ENCODE peak calls at places on chromosomes 12 and 14, in ten cellular contexts. H is fibroblast of lung; M is CD8-positive, alpha-beta memory T cell; T is thoracic aorta; P is colonic mucosa; Z is body of pancreas; V is brain microvascular endothelial cell; S is fibroblast of mammary gland; Y is suprapubic skin; A is prostate gland. W is an unnamed sample.

GRCh38 chr14:44854114-44854513 is 107.6 kb downstream of the KLHL28 start:
- DNase-seq in Y (no peak), S (no peak), V (no peak), T (no peak), M (no peak), H (no peak), A (no peak), Z (no peak), P (no peak), W (no peak)

GRCh38 chr12:123270380-123271181 is 1.1 kb downstream of the CDK2AP1 start:
- DNase-seq in Z (no peak), Y (no peak), S (no peak), T (no peak), M (no peak), H (peak), P (peak), A (no peak), V (peak), W (no peak)

GRCh38 chr12:11719678-11720099 is 70.2 kb downstream of the ETV6 start:
- DNase-seq in V (peak), P (no peak), M (no peak), S (peak), Y (no peak), A (no peak), Z (peak), H (peak), T (peak), W (peak)

GRCh38 chr14:60722163-60722835 is 1.9 kb downstream of the SIX4 start:
- DNase-seq in A (peak), P (no peak), S (peak), H (peak), M (no peak), T (no peak), V (peak), Z (peak), Y (peak), W (peak)

GRCh38 chr12:86777335-86777734 is 521.1 kb upstream of the MGAT4C start:
- DNase-seq in M (no peak), V (no peak), T (peak), A (no peak), P (no peak), H (no peak), Y (no peak), S (no peak), Z (no peak), W (no peak)

GRCh38 chr12:132168311-132169031 is 24.2 kb downstream of the NOC4L start:
- DNase-seq in Y (no peak), P (no peak), S (no peak), M (no peak), Z (no peak), V (no peak), T (no peak), H (no peak), A (no peak), W (no peak)

GRCh38 chr12:18250313-18250916 is 10.9 kb upstream of the PIK3C2G start:
- DNase-seq in V (peak), M (no peak), S (peak), T (no peak), A (peak), Z (peak), P (peak), H (peak), Y (no peak), W (peak)

GRCh38 chr12:88036368-88036965 is 7.3 kb upstream of the C12orf50 start:
- DNase-seq in S (peak), Z (peak), M (no peak), A (no peak), Y (no peak), P (peak), H (peak), T (no peak), V (peak), W (peak)

GRCh38 chr12:89070603-89071002 is 281.7 kb downstream of the DUSP6 start:
- DNase-seq in P (no peak), Z (no peak), M (no peak), H (no peak), S (no peak), V (no peak), Y (no peak), T (no peak), A (no peak), W (no peak)

GRCh38 chr12:69068431-69068830 is 135.5 kb upstream of the CPM start:
- DNase-seq in P (peak), H (no peak), A (no peak), V (no peak), S (peak), Y (no peak), T (no peak), M (no peak), Z (peak), W (no peak)

GRCh38 chr12:96743606-96744005 is 163.5 kb upstream of the NEDD1 start:
- DNase-seq in P (no peak), A (no peak), V (peak), M (no peak), T (no peak), Z (peak), Y (no peak), S (peak), H (peak), W (no peak)

GRCh38 chr12:100077367-100077766 is 65.3 kb downstream of the BLTP3B start:
- DNase-seq in H (peak), M (no peak), A (no peak), Y (no peak), Z (no peak), V (no peak), T (no peak), P (no peak), S (peak), W (no peak)

GRCh38 chr12:49827351-49828099 is 688 bp downstream of the NCKAP5L start:
- DNase-seq in Y (no peak), T (no peak), Z (peak), S (peak), A (peak), P (peak), H (peak), M (peak), V (peak), W (no peak)

GRCh38 chr12:53170876-53171724 is 9.4 kb upstream of the ZNF740 start:
- DNase-seq in A (no peak), S (no peak), M (no peak), P (no peak), Y (no peak), H (no peak), T (no peak), Z (no peak), V (no peak), W (no peak)

GRCh38 chr12:68963456-68963859 is 30.5 kb upstream of the CPM start:
- DNase-seq in A (no peak), Z (no peak), H (no peak), V (no peak), S (peak), M (no peak), T (no peak), P (no peak), Y (no peak), W (peak)

GRCh38 chr14:69259531-69260245 is at the start of gene GALNT16:
- DNase-seq in A (no peak), S (no peak), P (peak), T (no peak), V (no peak), Y (no peak), Z (peak), H (no peak), M (no peak), W (no peak)

GRCh38 chr12:95116773-95117172 is 43.4 kb upstream of the NR2C1 start:
- DNase-seq in M (no peak), Y (no peak), H (no peak), V (no peak), A (peak), S (no peak), Z (no peak), T (no peak), P (no peak), W (no peak)

GRCh38 chr12:83958997-83959396 is 953.6 kb downstream of the SLC6A15 start:
- DNase-seq in V (no peak), Z (no peak), Y (no peak), T (no peak), H (no peak), M (no peak), P (no peak), S (no peak), A (no peak), W (no peak)

GRCh38 chr14:39988939-39989338 is 556.7 kb upstream of the FBXO33 start:
- DNase-seq in P (no peak), S (peak), A (no peak), M (no peak), Y (no peak), T (no peak), V (no peak), H (peak), Z (no peak), W (no peak)

GRCh38 chr14:68459480-68460136 is 333.3 kb downstream of the ZFP36L1 start:
- DNase-seq in S (no peak), Y (no peak), P (no peak), H (peak), T (no peak), M (no peak), V (no peak), Z (no peak), A (no peak), W (no peak)

GRCh38 chr12:57837779-57838562 is 8.6 kb downstream of the CTDSP2 start:
- DNase-seq in H (peak), P (no peak), V (peak), T (no peak), A (no peak), Y (no peak), Z (no peak), M (no peak), S (peak), W (peak)

GRCh38 chr12:38144601-38145436 is 171.8 kb upstream of the ALG10B start:
- DNase-seq in A (no peak), P (no peak), M (no peak), T (no peak), V (no peak), Y (peak), Z (no peak), S (no peak), H (no peak), W (no peak)

GRCh38 chr12:41743835-41744234 is 400.8 kb downstream of the GXYLT1 start:
- DNase-seq in V (no peak), Y (no peak), M (no peak), H (no peak), T (no peak), A (no peak), S (peak), P (no peak), Z (no peak), W (no peak)

GRCh38 chr12:54417712-54418440 is 1.2 kb downstream of the ITGA5 start:
- DNase-seq in M (peak), S (no peak), Z (no peak), Y (no peak), H (no peak), A (no peak), T (no peak), P (no peak), V (no peak), W (no peak)

GRCh38 chr12:32116897-32117296 is 10.2 kb downstream of the BICD1 start:
- DNase-seq in P (no peak), A (no peak), Z (no peak), M (no peak), T (no peak), H (peak), S (peak), Y (no peak), V (no peak), W (no peak)

GRCh38 chr14:42624980-42625761 is 1018.5 kb downstream of the LRFN5 start:
- DNase-seq in H (no peak), A (no peak), M (no peak), Z (no peak), S (no peak), T (no peak), Y (no peak), V (no peak), P (no peak), W (no peak)

GRCh38 chr12:51388826-51389225 is 2.4 kb downstream of the GALNT6 start:
- DNase-seq in A (no peak), S (no peak), Y (no peak), Z (no peak), M (no peak), P (no peak), H (peak), V (no peak), T (no peak), W (no peak)

GRCh38 chr12:62694632-62695031 is 228.0 kb downstream of the MON2 start:
- DNase-seq in P (no peak), Z (no peak), S (no peak), Y (no peak), A (no peak), T (no peak), M (no peak), V (no peak), H (no peak), W (no peak)

GRCh38 chr14:93734086-93734822 is 54.0 kb downstream of the PRIMA1 start:
- DNase-seq in Z (no peak), Y (no peak), M (no peak), V (no peak), T (no peak), H (no peak), A (no peak), P (peak), S (no peak), W (no peak)

GRCh38 chr14:75513911-75514672 is 8.2 kb upstream of the BATF start:
- DNase-seq in Y (no peak), Z (no peak), T (no peak), S (no peak), V (no peak), A (no peak), P (no peak), H (no peak), M (no peak), W (no peak)

GRCh38 chr12:12696562-12697383 is 790 bp upstream of the GPR19 start:
- DNase-seq in H (peak), P (peak), A (peak), Z (peak), Y (peak), V (peak), M (peak), T (peak), S (peak), W (peak)

DNA sequence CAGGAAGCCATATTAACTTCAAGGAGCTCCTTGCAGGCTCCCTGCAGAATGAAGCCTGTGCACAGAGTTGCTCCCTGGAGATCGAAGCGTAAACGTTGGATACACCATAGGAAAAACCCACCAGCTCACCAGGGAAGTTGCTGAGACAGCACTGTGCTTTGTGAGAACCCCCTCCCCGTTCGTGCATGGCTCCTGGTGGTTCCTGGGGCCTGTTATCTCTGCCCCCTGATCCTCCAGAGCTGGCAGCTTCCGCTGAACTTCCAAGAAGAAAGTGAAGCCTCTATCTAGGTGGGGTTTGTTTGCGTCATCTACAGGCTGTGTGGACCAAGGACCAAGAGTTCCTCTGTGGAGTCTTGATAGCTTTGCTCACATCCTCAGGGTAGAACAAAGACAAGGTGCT is 2.4 kb upstream of the CCDC85C start:
- DNase-seq in S (no peak), Z (no peak), P (no peak), V (no peak), M (no peak), A (no peak), H (no peak), Y (no peak), T (no peak), W (no peak)
- H3K4me3 ChIP-seq in S (no peak), Z (no peak), P (no peak), V (no peak), M (no peak), A (no peak), H (no peak), Y (no peak), T (no peak), W (no peak)

GRCh38 chr12:46374286-46374685 is 1.7 kb upstream of the SLC38A2 start:
- DNase-seq in H (no peak), V (no peak), T (no peak), M (no peak), A (no peak), Y (no peak), Z (no peak), S (no peak), P (no peak), W (no peak)
- H3K4me3 ChIP-seq in H (peak), V (no peak), T (no peak), M (peak), A (no peak), Y (peak), Z (no peak), S (no peak), P (no peak), W (no peak)

GRCh38 chr14:81436296-81437138 is 36.4 kb upstream of the STON2 start:
- DNase-seq in P (peak), Y (peak), Z (peak), S (peak), M (no peak), T (no peak), A (peak), H (peak), V (peak), W (peak)
- H3K4me3 ChIP-seq in P (peak), Y (peak), Z (no peak), S (peak), M (peak), T (peak), A (peak), H (peak), V (peak), W (peak)

DNA sequence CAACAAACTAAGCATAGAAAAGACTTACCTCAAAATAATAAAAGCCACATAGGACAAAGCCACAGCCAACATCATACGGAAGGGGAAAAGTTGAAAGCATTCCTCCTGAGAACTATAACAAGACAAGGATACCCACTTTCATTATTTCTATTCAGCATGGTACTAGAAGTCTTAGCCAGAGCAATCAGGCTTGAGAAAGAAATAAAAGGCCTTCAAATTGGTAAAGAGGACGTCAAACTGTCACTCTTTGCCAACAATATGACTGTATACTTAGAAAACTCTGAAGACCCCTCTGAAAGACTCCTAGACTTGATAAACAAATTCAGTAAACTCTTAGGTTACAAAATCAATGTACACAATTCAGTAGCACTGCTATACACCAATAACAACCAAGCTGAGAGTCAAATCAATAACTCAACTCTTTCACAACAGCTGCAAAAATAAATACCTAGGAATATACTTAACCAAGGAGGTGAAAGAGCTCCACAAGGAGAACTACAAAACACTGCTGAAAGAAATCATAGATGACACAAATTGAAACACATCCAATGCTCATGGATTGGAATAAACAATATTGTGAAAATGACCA is 11.6 kb upstream of the CLEC1A start:
- DNase-seq in H (no peak), A (no peak), M (no peak), Z (no peak), P (no peak), S (no peak), V (no peak), Y (no peak), T (no peak), W (no peak)
- H3K4me3 ChIP-seq in H (no peak), A (no peak), M (no peak), Z (no peak), P (no peak), S (no peak), V (no peak), Y (no peak), T (no peak), W (no peak)

GRCh38 chr12:111408116-111408440 is 2.4 kb downstream of the SH2B3 start:
- DNase-seq in V (no peak), S (no peak), M (no peak), H (no peak), T (no peak), Z (no peak), A (no peak), Y (no peak), P (no peak), W (no peak)
- H3K4me3 ChIP-seq in V (peak), S (peak), M (peak), H (peak), T (peak), Z (no peak), A (no peak), Y (peak), P (peak), W (no peak)

GRCh38 chr12:2046959-2047358 is 5.8 kb upstream of the CACNA1C start:
- DNase-seq in S (no peak), M (no peak), T (no peak), A (no peak), Z (no peak), Y (no peak), H (no peak), P (no peak), V (no peak), W (no peak)

GRCh38 chr12:2047752-2048151 is 5.0 kb upstream of the CACNA1C start:
- DNase-seq in P (no peak), Y (no peak), Z (no peak), A (no peak), S (no peak), M (no peak), V (no peak), T (no peak), H (no peak), W (no peak)

GRCh38 chr12:2039034-2039433 is 13.8 kb upstream of the CACNA1C start:
- DNase-seq in S (no peak), H (no peak), Z (no peak), P (no peak), T (no peak), M (no peak), A (peak), Y (no peak), V (no peak), W (no peak)

GRCh38 chr12:2049604-2050540 is 2.9 kb upstream of the CACNA1C start:
- DNase-seq in P (no peak), H (no peak), S (peak), T (no peak), Y (no peak), Z (no peak), A (peak), V (peak), M (no peak), W (no peak)

GRCh38 chr12:2044165-2044564 is 8.6 kb upstream of the CACNA1C start:
- DNase-seq in A (no peak), Y (no peak), Z (no peak), V (no peak), S (no peak), M (no peak), T (no peak), P (no peak), H (no peak), W (no peak)
- H3K4me3 ChIP-seq in A (no peak), Y (no peak), Z (no peak), V (no peak), S (no peak), M (no peak), T (no peak), P (no peak), H (no peak), W (no peak)

GRCh38 chr12:121581681-121582439 is 1.0 kb upstream of the KDM2B start:
- DNase-seq in Z (peak), H (peak), M (no peak), A (no peak), Y (no peak), P (peak), S (peak), V (no peak), T (no peak), W (no peak)
- H3K4me3 ChIP-seq in Z (no peak), H (peak), M (peak), A (no peak), Y (peak), P (no peak), S (peak), V (peak), T (peak), W (peak)

W was measured in skeletal muscle cell.